ENCODE peak calls at places on chromosomes 2 and 18, in ten cellular contexts. One of them, this sample, is unnamed.
A peak's percentile ranks its signal among the peaks of the same experiment; 100 is the strongest.

GRCh38 chr2:226730487-226730886 is 69.1 kb downstream of the IRS1 start:
- DNase-seq in fibroblast of villous mesenchyme: peak; percentile 47
- DNase-seq in endothelial cell of umbilical vein: no peak
- DNase-seq in chondrocyte: no peak
- DNase-seq in left lung: no peak
- DNase-seq in CD4-positive, alpha-beta T cell: no peak
- DNase-seq in CD8-positive, alpha-beta T cell: no peak
- DNase-seq in epithelial cell of esophagus: peak; percentile 9
- DNase-seq in K562: no peak
- DNase-seq in HFF-Myc: no peak
- DNase-seq in this sample: no peak

GRCh38 chr18:8792688-8793316 is 87.4 kb downstream of the MTCL1 start:
- DNase-seq in HFF-Myc: no peak
- DNase-seq in endothelial cell of umbilical vein: no peak
- DNase-seq in fibroblast of villous mesenchyme: no peak
- DNase-seq in CD4-positive, alpha-beta T cell: no peak
- DNase-seq in CD8-positive, alpha-beta T cell: no peak
- DNase-seq in epithelial cell of esophagus: no peak
- DNase-seq in left lung: no peak
- DNase-seq in K562: no peak
- DNase-seq in chondrocyte: no peak
- DNase-seq in this sample: no peak

GRCh38 chr2:37378411-37378810 is 34.0 kb downstream of the QPCT start:
- DNase-seq in HFF-Myc: no peak
- DNase-seq in K562: no peak
- DNase-seq in endothelial cell of umbilical vein: no peak
- DNase-seq in chondrocyte: no peak
- DNase-seq in left lung: no peak
- DNase-seq in epithelial cell of esophagus: peak; percentile 84
- DNase-seq in CD4-positive, alpha-beta T cell: no peak
- DNase-seq in fibroblast of villous mesenchyme: peak; percentile 60
- DNase-seq in CD8-positive, alpha-beta T cell: no peak
- DNase-seq in this sample: no peak

GRCh38 chr2:45882707-45883106 is 231.2 kb downstream of the PRKCE start:
- DNase-seq in epithelial cell of esophagus: no peak
- DNase-seq in endothelial cell of umbilical vein: no peak
- DNase-seq in HFF-Myc: peak; percentile 22
- DNase-seq in K562: no peak
- DNase-seq in left lung: no peak
- DNase-seq in CD4-positive, alpha-beta T cell: no peak
- DNase-seq in fibroblast of villous mesenchyme: peak; percentile 86
- DNase-seq in chondrocyte: no peak
- DNase-seq in CD8-positive, alpha-beta T cell: no peak
- DNase-seq in this sample: no peak

GRCh38 chr2:3279236-3279960 is 98.2 kb downstream of the EIPR1 start:
- DNase-seq in fibroblast of villous mesenchyme: no peak
- DNase-seq in chondrocyte: no peak
- DNase-seq in epithelial cell of esophagus: no peak
- DNase-seq in left lung: no peak
- DNase-seq in K562: no peak
- DNase-seq in HFF-Myc: no peak
- DNase-seq in CD8-positive, alpha-beta T cell: no peak
- DNase-seq in endothelial cell of umbilical vein: no peak
- DNase-seq in CD4-positive, alpha-beta T cell: no peak
- DNase-seq in this sample: no peak

GRCh38 chr2:156320491-156320896 is 12.0 kb downstream of the NR4A2 start:
- DNase-seq in endothelial cell of umbilical vein: no peak
- DNase-seq in chondrocyte: no peak
- DNase-seq in HFF-Myc: no peak
- DNase-seq in CD4-positive, alpha-beta T cell: no peak
- DNase-seq in epithelial cell of esophagus: peak; percentile 59
- DNase-seq in left lung: peak; percentile 72
- DNase-seq in CD8-positive, alpha-beta T cell: no peak
- DNase-seq in K562: peak; percentile 38
- DNase-seq in fibroblast of villous mesenchyme: peak; percentile 43
- DNase-seq in this sample: peak; percentile 18

GRCh38 chr2:131063501-131064283 is 29.6 kb downstream of the FAM168B start:
- DNase-seq in CD8-positive, alpha-beta T cell: no peak
- DNase-seq in CD4-positive, alpha-beta T cell: no peak
- DNase-seq in chondrocyte: no peak
- DNase-seq in fibroblast of villous mesenchyme: no peak
- DNase-seq in left lung: no peak
- DNase-seq in epithelial cell of esophagus: no peak
- DNase-seq in endothelial cell of umbilical vein: no peak
- DNase-seq in K562: no peak
- DNase-seq in HFF-Myc: no peak
- DNase-seq in this sample: no peak

GRCh38 chr2:239195318-239195871 is 205.4 kb downstream of the HDAC4 start:
- DNase-seq in endothelial cell of umbilical vein: no peak
- DNase-seq in CD4-positive, alpha-beta T cell: no peak
- DNase-seq in left lung: peak; percentile 40
- DNase-seq in HFF-Myc: no peak
- DNase-seq in K562: no peak
- DNase-seq in fibroblast of villous mesenchyme: no peak
- DNase-seq in epithelial cell of esophagus: no peak
- DNase-seq in CD8-positive, alpha-beta T cell: no peak
- DNase-seq in chondrocyte: peak; percentile 48
- DNase-seq in this sample: peak; percentile 30

GRCh38 chr18:10012526-10012925 is 98.7 kb downstream of the VAPA start:
- DNase-seq in left lung: no peak
- DNase-seq in CD8-positive, alpha-beta T cell: no peak
- DNase-seq in chondrocyte: no peak
- DNase-seq in fibroblast of villous mesenchyme: no peak
- DNase-seq in endothelial cell of umbilical vein: no peak
- DNase-seq in CD4-positive, alpha-beta T cell: no peak
- DNase-seq in epithelial cell of esophagus: no peak
- DNase-seq in K562: no peak
- DNase-seq in HFF-Myc: no peak
- DNase-seq in this sample: no peak

GRCh38 chr18:26535630-26536029 is 12.7 kb downstream of the KCTD1 start:
- DNase-seq in chondrocyte: no peak
- DNase-seq in HFF-Myc: no peak
- DNase-seq in CD4-positive, alpha-beta T cell: no peak
- DNase-seq in CD8-positive, alpha-beta T cell: no peak
- DNase-seq in epithelial cell of esophagus: no peak
- DNase-seq in endothelial cell of umbilical vein: no peak
- DNase-seq in left lung: no peak
- DNase-seq in K562: no peak
- DNase-seq in fibroblast of villous mesenchyme: no peak
- DNase-seq in this sample: no peak

GRCh38 chr2:49332415-49332814 is 178.1 kb upstream of the FSHR start:
- DNase-seq in epithelial cell of esophagus: no peak
- DNase-seq in HFF-Myc: no peak
- DNase-seq in endothelial cell of umbilical vein: no peak
- DNase-seq in chondrocyte: no peak
- DNase-seq in K562: no peak
- DNase-seq in fibroblast of villous mesenchyme: no peak
- DNase-seq in left lung: no peak
- DNase-seq in CD4-positive, alpha-beta T cell: no peak
- DNase-seq in CD8-positive, alpha-beta T cell: no peak
- DNase-seq in this sample: no peak

GRCh38 chr18:43525149-43525548 is 247.9 kb upstream of the SYT4 start:
- DNase-seq in left lung: no peak
- DNase-seq in fibroblast of villous mesenchyme: no peak
- DNase-seq in K562: no peak
- DNase-seq in endothelial cell of umbilical vein: no peak
- DNase-seq in HFF-Myc: no peak
- DNase-seq in CD8-positive, alpha-beta T cell: no peak
- DNase-seq in chondrocyte: no peak
- DNase-seq in epithelial cell of esophagus: no peak
- DNase-seq in CD4-positive, alpha-beta T cell: no peak
- DNase-seq in this sample: no peak

DNA sequence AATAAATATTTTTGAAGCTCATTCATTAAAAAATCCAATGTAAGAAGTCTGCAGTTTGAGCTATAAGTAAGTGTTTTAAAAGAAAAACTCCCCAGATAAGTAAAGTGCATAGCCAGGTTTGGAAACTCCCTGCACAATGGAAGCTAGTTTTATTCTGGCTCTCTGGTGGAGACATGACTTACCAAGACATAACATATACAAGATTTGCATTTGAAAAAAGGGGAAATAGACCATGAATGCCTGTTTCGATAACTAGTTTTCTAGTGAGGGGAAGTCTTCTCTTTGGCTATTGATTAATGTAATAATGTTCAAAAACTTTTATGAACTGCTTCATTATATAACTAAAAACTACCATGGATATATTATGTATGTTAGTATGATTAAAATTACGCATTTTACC is 435.2 kb downstream of the ARHGAP15 start:
- DNase-seq in left lung: no peak
- DNase-seq in CD4-positive, alpha-beta T cell: no peak
- DNase-seq in K562: no peak
- DNase-seq in endothelial cell of umbilical vein: no peak
- DNase-seq in fibroblast of villous mesenchyme: no peak
- DNase-seq in HFF-Myc: no peak
- DNase-seq in chondrocyte: no peak
- DNase-seq in epithelial cell of esophagus: no peak
- DNase-seq in CD8-positive, alpha-beta T cell: no peak
- DNase-seq in this sample: no peak
- TF ChIP-seq CTCF in left lung: no peak
- TF ChIP-seq CTCF in CD4-positive, alpha-beta T cell: no peak
- TF ChIP-seq CTCF in K562: no peak
- TF ChIP-seq CTCF in endothelial cell of umbilical vein: no peak
- TF ChIP-seq CTCF in fibroblast of villous mesenchyme: no peak
- TF ChIP-seq CTCF in HFF-Myc: no peak
- TF ChIP-seq CTCF in chondrocyte: no peak
- TF ChIP-seq CTCF in epithelial cell of esophagus: no peak
- TF ChIP-seq CTCF in CD8-positive, alpha-beta T cell: no peak
- TF ChIP-seq CTCF in this sample: no peak

GRCh38 chr2:206245178-206245778 is 29.2 kb upstream of the ZDBF2 start:
- DNase-seq in epithelial cell of esophagus: no peak
- DNase-seq in fibroblast of villous mesenchyme: no peak
- DNase-seq in CD8-positive, alpha-beta T cell: no peak
- DNase-seq in K562: no peak
- DNase-seq in CD4-positive, alpha-beta T cell: no peak
- DNase-seq in endothelial cell of umbilical vein: no peak
- DNase-seq in chondrocyte: no peak
- DNase-seq in HFF-Myc: no peak
- DNase-seq in left lung: no peak
- DNase-seq in this sample: no peak

GRCh38 chr2:206253125-206253787 is 21.2 kb upstream of the ZDBF2 start:
- DNase-seq in CD4-positive, alpha-beta T cell: no peak
- DNase-seq in fibroblast of villous mesenchyme: no peak
- DNase-seq in K562: no peak
- DNase-seq in CD8-positive, alpha-beta T cell: no peak
- DNase-seq in endothelial cell of umbilical vein: no peak
- DNase-seq in left lung: no peak
- DNase-seq in HFF-Myc: no peak
- DNase-seq in chondrocyte: no peak
- DNase-seq in epithelial cell of esophagus: no peak
- DNase-seq in this sample: no peak

GRCh38 chr2:206255003-206255402 is 19.5 kb upstream of the ZDBF2 start:
- DNase-seq in left lung: no peak
- DNase-seq in fibroblast of villous mesenchyme: no peak
- DNase-seq in K562: no peak
- DNase-seq in CD8-positive, alpha-beta T cell: no peak
- DNase-seq in HFF-Myc: no peak
- DNase-seq in epithelial cell of esophagus: no peak
- DNase-seq in CD4-positive, alpha-beta T cell: no peak
- DNase-seq in endothelial cell of umbilical vein: no peak
- DNase-seq in chondrocyte: no peak
- DNase-seq in this sample: no peak

DNA sequence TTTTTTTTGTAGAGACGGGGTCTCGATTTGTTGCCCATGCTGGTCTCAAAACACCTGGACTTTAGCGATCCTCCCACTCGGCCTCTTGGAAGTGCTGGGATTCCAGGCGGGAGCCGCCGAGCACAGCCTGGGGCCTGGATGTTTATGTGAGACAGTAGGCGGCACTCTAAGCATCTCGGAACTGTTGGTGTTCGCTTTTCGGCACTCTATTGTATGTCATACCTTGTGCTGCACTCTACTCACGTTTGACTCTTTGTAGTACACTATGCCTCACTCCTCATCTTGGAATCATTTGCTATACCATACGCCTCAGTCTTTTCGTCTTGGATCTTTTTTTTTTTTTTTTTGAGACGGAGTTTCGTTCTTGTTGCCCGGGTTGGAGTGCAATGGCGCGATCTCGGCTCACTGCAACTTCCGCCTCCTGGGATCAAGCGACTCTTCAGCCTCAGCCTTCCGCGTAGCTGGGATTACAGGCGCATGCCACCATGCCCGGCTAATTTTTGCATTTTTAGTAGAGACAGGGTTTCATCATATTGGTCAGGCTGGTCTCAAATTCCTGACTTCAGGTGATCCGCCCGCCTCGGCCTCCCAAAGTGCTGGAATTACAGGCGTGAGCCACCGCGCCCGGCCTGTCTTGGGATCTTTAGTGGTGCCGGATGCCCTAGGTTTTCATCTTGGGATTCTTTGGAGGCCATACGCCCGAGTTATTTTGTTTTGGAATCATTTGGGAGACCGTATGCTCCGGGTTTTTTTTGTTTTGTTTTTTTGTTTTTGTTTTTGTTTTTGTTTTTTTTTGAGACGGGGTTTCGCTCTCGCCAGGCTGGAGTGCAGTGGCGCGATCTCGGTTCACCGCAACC is 24.2 kb upstream of the ZDBF2 start:
- DNase-seq in K562: no peak
- DNase-seq in CD8-positive, alpha-beta T cell: no peak
- DNase-seq in chondrocyte: no peak
- DNase-seq in epithelial cell of esophagus: peak; percentile 24
- DNase-seq in left lung: no peak
- DNase-seq in CD4-positive, alpha-beta T cell: no peak
- DNase-seq in fibroblast of villous mesenchyme: no peak
- DNase-seq in endothelial cell of umbilical vein: peak; percentile 33
- DNase-seq in HFF-Myc: no peak
- DNase-seq in this sample: no peak
- TF ChIP-seq CTCF in K562: no peak
- TF ChIP-seq CTCF in CD8-positive, alpha-beta T cell: no peak
- TF ChIP-seq CTCF in chondrocyte: no peak
- TF ChIP-seq CTCF in epithelial cell of esophagus: peak; percentile 17
- TF ChIP-seq CTCF in left lung: no peak
- TF ChIP-seq CTCF in CD4-positive, alpha-beta T cell: no peak
- TF ChIP-seq CTCF in fibroblast of villous mesenchyme: no peak
- TF ChIP-seq CTCF in endothelial cell of umbilical vein: peak; percentile 5
- TF ChIP-seq CTCF in HFF-Myc: no peak
- TF ChIP-seq CTCF in this sample: no peak

DNA sequence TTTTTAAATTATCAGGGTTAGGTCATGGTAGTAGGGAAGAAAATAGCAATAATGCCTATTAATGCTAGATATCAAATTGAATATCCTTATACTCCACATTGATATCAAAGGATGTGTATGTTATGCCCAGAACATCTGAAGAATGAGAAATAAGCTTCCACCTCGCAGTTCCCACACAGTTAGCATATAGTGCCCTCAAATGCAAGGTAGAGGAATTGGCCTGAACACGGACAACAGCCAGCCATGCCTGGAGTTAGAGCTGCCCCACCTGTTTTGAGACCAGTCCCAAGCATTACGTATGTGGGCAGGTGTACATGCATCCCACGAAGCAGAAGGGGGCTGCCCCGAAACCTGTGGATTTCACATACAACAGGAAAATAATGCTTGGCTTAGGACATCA is 79.6 kb downstream of the SUMO1 start:
- DNase-seq in K562: no peak
- DNase-seq in chondrocyte: no peak
- DNase-seq in epithelial cell of esophagus: peak; percentile 23
- DNase-seq in endothelial cell of umbilical vein: no peak
- DNase-seq in CD8-positive, alpha-beta T cell: no peak
- DNase-seq in left lung: no peak
- DNase-seq in fibroblast of villous mesenchyme: no peak
- DNase-seq in CD4-positive, alpha-beta T cell: no peak
- DNase-seq in HFF-Myc: no peak
- DNase-seq in this sample: no peak
- TF ChIP-seq CTCF in K562: peak; percentile 19
- TF ChIP-seq CTCF in chondrocyte: peak; percentile 75
- TF ChIP-seq CTCF in epithelial cell of esophagus: peak; percentile 49
- TF ChIP-seq CTCF in endothelial cell of umbilical vein: no peak
- TF ChIP-seq CTCF in CD8-positive, alpha-beta T cell: no peak
- TF ChIP-seq CTCF in left lung: no peak
- TF ChIP-seq CTCF in fibroblast of villous mesenchyme: peak; percentile 35
- TF ChIP-seq CTCF in CD4-positive, alpha-beta T cell: no peak
- TF ChIP-seq CTCF in HFF-Myc: peak; percentile 33
- TF ChIP-seq CTCF in this sample: no peak

GRCh38 chr2:168247341-168248305 is at the start of gene STK39:
- DNase-seq in fibroblast of villous mesenchyme: peak; percentile 75
- DNase-seq in CD8-positive, alpha-beta T cell: peak; percentile 74
- DNase-seq in K562: peak; percentile 80
- DNase-seq in endothelial cell of umbilical vein: peak; percentile 65
- DNase-seq in left lung: peak; percentile 94
- DNase-seq in CD4-positive, alpha-beta T cell: peak; percentile 67
- DNase-seq in HFF-Myc: no peak
- DNase-seq in chondrocyte: no peak
- DNase-seq in epithelial cell of esophagus: peak; percentile 80
- DNase-seq in this sample: peak; percentile 65
- TF ChIP-seq CTCF in fibroblast of villous mesenchyme: no peak
- TF ChIP-seq CTCF in CD8-positive, alpha-beta T cell: peak; percentile 15
- TF ChIP-seq CTCF in K562: no peak
- TF ChIP-seq CTCF in endothelial cell of umbilical vein: peak; percentile 6
- TF ChIP-seq CTCF in left lung: no peak
- TF ChIP-seq CTCF in CD4-positive, alpha-beta T cell: no peak
- TF ChIP-seq CTCF in HFF-Myc: peak; percentile 13
- TF ChIP-seq CTCF in chondrocyte: peak; percentile 46
- TF ChIP-seq CTCF in epithelial cell of esophagus: no peak
- TF ChIP-seq CTCF in this sample: peak; percentile 28